ENCODE peak calls at places on chromosomes 3 and 15, in five cellular contexts. O, Y, Z, L and K are unnamed samples.

GRCh38 chr3:143627336-143627735 is 220.9 kb downstream of the SLC9A9 start:
- DNase-seq in O (no peak), Y (no peak), Z (no peak), L (no peak), K (no peak)

GRCh38 chr3:124843496-124843895 is 43.7 kb downstream of the ITGB5 start:
- DNase-seq in O (no peak), Y (no peak), Z (no peak), L (no peak), K (no peak)

GRCh38 chr3:69784854-69785523 is 45.7 kb downstream of the MITF start:
- DNase-seq in O (no peak), Y (no peak), Z (peak), L (no peak), K (peak)

GRCh38 chr15:99956820-99957641 is 223.8 kb upstream of the LYSMD4 start:
- DNase-seq in O (no peak), Y (no peak), Z (no peak), L (no peak), K (no peak)

GRCh38 chr3:108159865-108160264 is 62.4 kb downstream of the IFT57 start:
- DNase-seq in O (no peak), Y (no peak), Z (no peak), L (no peak), K (no peak)

GRCh38 chr3:22565393-22565792 is 637.7 kb upstream of the UBE2E2 start:
- DNase-seq in O (no peak), Y (no peak), Z (no peak), L (no peak), K (no peak)

GRCh38 chr3:129597792-129598381 is 8.6 kb downstream of the PLXND1 start:
- DNase-seq in O (no peak), Y (no peak), Z (no peak), L (peak), K (no peak)

GRCh38 chr3:119913021-119913420 is 131.1 kb downstream of the NR1I2 start:
- DNase-seq in O (no peak), Y (no peak), Z (no peak), L (peak), K (no peak)

GRCh38 chr15:60326824-60327654 is 70.7 kb downstream of the ANXA2 start:
- DNase-seq in O (peak), Y (peak), Z (no peak), L (peak), K (no peak)

GRCh38 chr3:153259956-153260355 is 97.9 kb downstream of the RAP2B start:
- DNase-seq in O (no peak), Y (no peak), Z (no peak), L (no peak), K (no peak)

GRCh38 chr3:120780977-120781376 is 38.4 kb downstream of the GTF2E1 start:
- DNase-seq in O (no peak), Y (peak), Z (no peak), L (no peak), K (no peak)

GRCh38 chr15:75869446-75869845 is 26.2 kb downstream of the UBE2Q2 start:
- DNase-seq in O (no peak), Y (no peak), Z (no peak), L (no peak), K (no peak)

GRCh38 chr15:72685301-72685924 is 569 bp downstream of the HIGD2B start:
- DNase-seq in O (no peak), Y (no peak), Z (no peak), L (no peak), K (peak)

GRCh38 chr3:103056953-103057450 is 622.2 kb downstream of the ZPLD1 start:
- DNase-seq in O (no peak), Y (no peak), Z (no peak), L (no peak), K (no peak)

GRCh38 chr3:175571096-175571495 is 712.0 kb downstream of the NAALADL2 start:
- DNase-seq in O (no peak), Y (no peak), Z (no peak), L (no peak), K (no peak)

GRCh38 chr3:72953325-72953956 is 43.2 kb upstream of the PPP4R2 start:
- DNase-seq in O (no peak), Y (no peak), Z (no peak), L (no peak), K (no peak)

GRCh38 chr3:112770026-112770626 is 76.5 kb downstream of the CD200R1L start:
- DNase-seq in O (no peak), Y (no peak), Z (no peak), L (peak), K (no peak)

GRCh38 chr3:143731304-143731703 is 117.0 kb downstream of the SLC9A9 start:
- DNase-seq in O (no peak), Y (no peak), Z (no peak), L (no peak), K (no peak)

GRCh38 chr3:42751609-42752008 is 21.4 kb downstream of the CCDC13 start:
- DNase-seq in O (no peak), Y (no peak), Z (no peak), L (no peak), K (no peak)

GRCh38 chr3:128321418-128321817 is 145.3 kb downstream of the DNAJB8 start:
- DNase-seq in O (no peak), Y (no peak), Z (no peak), L (no peak), K (no peak)

GRCh38 chr3:156323466-156323865 is 203.1 kb downstream of the KCNAB1 start:
- DNase-seq in O (no peak), Y (no peak), Z (no peak), L (no peak), K (no peak)

GRCh38 chr3:144018776-144019175 is 47.2 kb downstream of the DIPK2A start:
- DNase-seq in O (no peak), Y (no peak), Z (no peak), L (no peak), K (no peak)

GRCh38 chr15:96135166-96136093 is 195.1 kb upstream of the NR2F2 start:
- DNase-seq in O (no peak), Y (no peak), Z (no peak), L (no peak), K (no peak)

GRCh38 chr15:35067501-35068347 is 17.4 kb downstream of the NANOGP8 start:
- DNase-seq in O (no peak), Y (no peak), Z (no peak), L (no peak), K (no peak)

GRCh38 chr15:39624806-39625205 is 43.9 kb downstream of the THBS1 start:
- DNase-seq in O (no peak), Y (no peak), Z (no peak), L (no peak), K (no peak)

GRCh38 chr3:62467936-62468722 is 94.8 kb upstream of the FEZF2 start:
- DNase-seq in O (no peak), Y (no peak), Z (no peak), L (no peak), K (no peak)

GRCh38 chr15:49323207-49323606 is 99.8 kb upstream of the FGF7 start:
- DNase-seq in O (no peak), Y (no peak), Z (no peak), L (no peak), K (no peak)

GRCh38 chr3:33807190-33807589 is 8.8 kb downstream of the PDCD6IP start:
- DNase-seq in O (no peak), Y (no peak), Z (no peak), L (no peak), K (no peak)

GRCh38 chr3:19757773-19758172 is 176.2 kb downstream of the EFHB start:
- DNase-seq in O (no peak), Y (no peak), Z (no peak), L (no peak), K (no peak)

GRCh38 chr3:185129051-185129450 is 23.8 kb downstream of the C3orf70 start:
- DNase-seq in O (no peak), Y (no peak), Z (no peak), L (no peak), K (no peak)